ENCODE peak calls at places on chromosomes 3 and 15, in five cellular contexts. P is ELR, W is naive B cell, L is NCI-H1105 treated with DMSO at 0.1 percent for 48 hours, V is HS-27A. O is an unnamed sample.

GRCh38 chr3:128343287-128344045 is 123.2 kb downstream of the DNAJB8 start:
- DNase-seq in P (peak), W (no peak), L (no peak), V (peak), O (peak)

GRCh38 chr3:153069598-153069997 is 92.4 kb upstream of the RAP2B start:
- DNase-seq in P (no peak), W (no peak), L (no peak), V (no peak), O (no peak)

GRCh38 chr3:57910988-57911387 is 97.2 kb upstream of the FLNB start:
- DNase-seq in P (peak), W (peak), L (peak), V (peak), O (peak)

GRCh38 chr15:65258370-65258769 is 28.3 kb downstream of the PARP16 start:
- DNase-seq in P (no peak), W (no peak), L (no peak), V (no peak), O (no peak)

GRCh38 chr3:127679534-127680145 is 6.9 kb downstream of the ABTB1 start:
- DNase-seq in P (no peak), W (no peak), L (no peak), V (no peak), O (no peak)

GRCh38 chr15:67690936-67691335 is 134.4 kb upstream of the SKOR1 start:
- DNase-seq in P (peak), W (no peak), L (peak), V (no peak), O (no peak)

GRCh38 chr3:28972921-28973320 is 307.9 kb upstream of the RBMS3 start:
- DNase-seq in P (peak), W (no peak), L (no peak), V (peak), O (no peak)

GRCh38 chr3:196012941-196013471 is 68.9 kb downstream of the TFRC start:
- DNase-seq in P (no peak), W (no peak), L (no peak), V (no peak), O (no peak)

GRCh38 chr3:90033242-90033641 is 925.8 kb downstream of the EPHA3 start:
- DNase-seq in P (no peak), W (no peak), L (peak), V (no peak), O (no peak)

O was measured in body of pancreas.